ENCODE peak calls at places on chromosomes 12 and 14, in eight cellular contexts. X is effector memory CD8-positive, alpha-beta T cell; J is naive thymus-derived CD4-positive, alpha-beta T cell; O is activated CD8-positive, alpha-beta memory T cell treated with anti-CD3 and anti-CD28 coated beads, Interleukin-2, amount 10 ng/mL, durations not matched to agents 7 days and 5 days; F is activated T-cell treated with anti-CD3 and anti-CD28 coated beads, Interleukin-2, amount 50 U/mL, for 72 hours; Y is HCT116; T is activated CD4-positive, alpha-beta T cell treated with anti-CD3 and anti-CD28 coated beads for 36 hours; V is RWPE2. L is an unnamed sample.

GRCh38 chr12:120989687-120990086 is 11.3 kb downstream of the HNF1A start:
- ATAC-seq in T (no peak), J (no peak), F (no peak), V (no peak), O (no peak), Y (no peak), X (no peak), L (no peak)

GRCh38 chr12:51087818-51088217 is 4.4 kb upstream of the CSRNP2 start:
- ATAC-seq in T (peak; percentile 56), F (peak; percentile 33), Y (no peak), X (no peak), O (no peak), V (no peak), J (no peak), L (no peak)

GRCh38 chr12:6124411-6125151 is at the start of gene VWF:
- ATAC-seq in O (no peak), V (no peak), J (no peak), T (no peak), X (no peak), F (no peak), Y (no peak), L (peak; percentile 52)

GRCh38 chr14:30960216-30960615 is 65.2 kb upstream of the AP4S1 start:
- ATAC-seq in F (no peak), Y (peak; percentile 25), J (no peak), T (peak; percentile 71), V (no peak), O (no peak), X (no peak), L (no peak)

GRCh38 chr12:123989168-123989567 is 16.2 kb downstream of the ZNF664 start:
- ATAC-seq in J (no peak), V (no peak), T (no peak), X (no peak), Y (no peak), O (no peak), F (no peak), L (no peak)

GRCh38 chr12:123384318-123384993 is 524 bp downstream of the KMT5A start:
- ATAC-seq in Y (peak; percentile 4), X (peak; percentile 6), F (no peak), T (no peak), O (peak; percentile 4), J (no peak), V (peak; percentile 11), L (peak; percentile 3)

GRCh38 chr14:32192712-32193373 is 9.0 kb upstream of the RNU6-7 start:
- ATAC-seq in J (no peak), O (no peak), V (no peak), X (no peak), T (peak; percentile 39), Y (peak; percentile 63), F (peak; percentile 37), L (peak; percentile 37)

GRCh38 chr12:16807731-16808130 is 201.8 kb upstream of the LMO3 start:
- ATAC-seq in Y (no peak), J (no peak), F (no peak), T (no peak), V (no peak), O (no peak), X (no peak), L (no peak)

GRCh38 chr12:92134638-92135274 is 10.9 kb downstream of the BTG1 start:
- ATAC-seq in Y (no peak), F (peak; percentile 42), T (peak; percentile 39), V (peak; percentile 68), J (peak; percentile 19), O (peak; percentile 46), X (peak; percentile 7), L (peak; percentile 40)

GRCh38 chr14:70239802-70240201 is 51.1 kb upstream of the SLC8A3 start:
- ATAC-seq in O (no peak), F (no peak), J (no peak), T (no peak), X (no peak), V (no peak), Y (no peak), L (no peak)

GRCh38 chr12:108333898-108334699 is 5.0 kb downstream of the CMKLR1 start:
- ATAC-seq in O (peak; percentile 27), J (peak; percentile 45), V (peak; percentile 62), F (peak; percentile 62), X (peak; percentile 47), Y (no peak), T (peak; percentile 82), L (no peak)

GRCh38 chr14:71327691-71328090 is 420.4 kb downstream of the PCNX1 start:
- ATAC-seq in X (no peak), O (no peak), J (no peak), Y (no peak), F (no peak), V (no peak), T (no peak), L (no peak)

GRCh38 chr12:65867428-65867827 is 43.1 kb downstream of the HMGA2 start:
- ATAC-seq in O (no peak), J (no peak), X (no peak), T (no peak), F (no peak), V (peak; percentile 64), Y (no peak), L (no peak)

GRCh38 chr12:14782756-14783155 is 20.5 kb downstream of the WBP11 start:
- ATAC-seq in J (no peak), X (no peak), V (no peak), F (no peak), Y (no peak), T (no peak), O (no peak), L (no peak)

GRCh38 chr12:132238487-132239248 is 90.7 kb downstream of the GALNT9 start:
- ATAC-seq in Y (peak; percentile 91), T (peak; percentile 67), V (peak; percentile 50), X (no peak), J (no peak), O (peak; percentile 49), F (no peak), L (no peak)

GRCh38 chr12:116244001-116244400 is 33.5 kb downstream of the MED13L start:
- ATAC-seq in O (peak; percentile 20), T (peak; percentile 54), V (peak; percentile 35), J (peak; percentile 70), F (no peak), Y (no peak), X (peak; percentile 44), L (peak; percentile 48)

GRCh38 chr12:57127101-57127709 is 1.1 kb upstream of the LRP1 start:
- ATAC-seq in F (peak; percentile 39), V (peak; percentile 48), X (peak; percentile 34), T (peak; percentile 40), J (peak; percentile 44), Y (peak; percentile 68), O (peak; percentile 21), L (peak; percentile 47)

GRCh38 chr12:126534495-126534894 is 1469.3 kb downstream of the AACS start:
- ATAC-seq in X (no peak), T (no peak), J (no peak), Y (no peak), O (no peak), V (no peak), F (no peak), L (no peak)

GRCh38 chr14:93219103-93219726 is 12.2 kb downstream of the UBR7 start:
- ATAC-seq in O (peak; percentile 91), V (peak; percentile 93), T (peak; percentile 63), F (peak; percentile 75), J (peak; percentile 87), Y (peak; percentile 88), X (peak; percentile 87), L (peak; percentile 83)

GRCh38 chr12:168763-169525 is 45.0 kb downstream of the SLC6A12 start:
- ATAC-seq in O (no peak), X (no peak), F (no peak), T (peak; percentile 39), Y (peak; percentile 33), J (no peak), V (no peak), L (no peak)

GRCh38 chr12:23528316-23528715 is 421.2 kb downstream of the SOX5 start:
- ATAC-seq in V (no peak), T (no peak), X (no peak), Y (no peak), J (no peak), F (no peak), O (no peak), L (no peak)

GRCh38 chr12:101671157-101671791 is 26.2 kb upstream of the CHPT1 start:
- ATAC-seq in X (peak; percentile 85), F (peak; percentile 83), T (peak; percentile 89), V (no peak), J (peak; percentile 81), O (peak; percentile 88), Y (no peak), L (peak; percentile 65)

GRCh38 chr12:109058773-109059172 is 6.4 kb downstream of the USP30 start:
- ATAC-seq in J (no peak), O (no peak), T (no peak), F (no peak), X (no peak), V (no peak), Y (no peak), L (no peak)

GRCh38 chr14:88468396-88468795 is 82.9 kb downstream of the SPATA7 start:
- ATAC-seq in J (no peak), X (no peak), T (no peak), V (peak; percentile 93), F (no peak), Y (no peak), O (no peak), L (no peak)